ENCODE peak calls at places on chromosomes 2 and 18, in six cellular contexts. T is HepG2, E is H1, I is SK-N-SH, Y is K562, R is GM12878. C is an unnamed sample.

GRCh38 chr18:7931763-7932162 is 364.6 kb downstream of the PTPRM start:
- DNase-seq in T (peak; percentile 14), E (no peak), I (no peak), Y (no peak), R (no peak), C (no peak)

GRCh38 chr2:241354668-241355658 is 1.1 kb upstream of the FARP2 start:
- DNase-seq in T (peak; percentile 76), E (peak; percentile 70), I (peak; percentile 64), Y (peak; percentile 76), R (no peak), C (peak; percentile 76)

GRCh38 chr18:76405761-76406356 is 89.2 kb downstream of the ZNF516 start:
- DNase-seq in T (peak; percentile 34), E (peak; percentile 43), I (peak; percentile 63), Y (peak; percentile 44), R (no peak), C (no peak)

GRCh38 chr2:137942037-137942784 is 22.1 kb upstream of the HNMT start:
- DNase-seq in T (peak; percentile 90), E (no peak), I (no peak), Y (no peak), R (no peak), C (no peak)

GRCh38 chr2:118878531-118879149 is 31.2 kb upstream of the EN1 start:
- DNase-seq in T (no peak), E (no peak), I (no peak), Y (no peak), R (no peak), C (no peak)

GRCh38 chr2:151900261-151900660 is 72.0 kb upstream of the ARL5A start:
- DNase-seq in T (no peak), E (no peak), I (no peak), Y (no peak), R (no peak), C (no peak)

GRCh38 chr2:172677363-172677762 is 58.3 kb upstream of the RAPGEF4 start:
- DNase-seq in T (no peak), E (no peak), I (no peak), Y (no peak), R (no peak), C (no peak)

GRCh38 chr2:85413592-85414421 is 3.6 kb upstream of the CAPG start:
- DNase-seq in T (no peak), E (no peak), I (no peak), Y (peak; percentile 77), R (no peak), C (no peak)

GRCh38 chr18:25759111-25759510 is 331.3 kb downstream of the SS18 start:
- DNase-seq in T (no peak), E (no peak), I (no peak), Y (no peak), R (no peak), C (no peak)

GRCh38 chr2:96098900-96099590 is 17.3 kb downstream of the ADRA2B start:
- DNase-seq in T (no peak), E (no peak), I (no peak), Y (no peak), R (no peak), C (no peak)

GRCh38 chr2:25618676-25619075 is 54.7 kb downstream of the DTNB start:
- DNase-seq in T (peak; percentile 84), E (no peak), I (no peak), Y (no peak), R (no peak), C (no peak)

GRCh38 chr2:139609109-139609508 is 828.9 kb upstream of the NXPH2 start:
- DNase-seq in T (no peak), E (no peak), I (no peak), Y (no peak), R (no peak), C (no peak)

GRCh38 chr2:204010611-204011560 is 74.3 kb downstream of the ICOS start:
- DNase-seq in T (no peak), E (no peak), I (no peak), Y (no peak), R (no peak), C (no peak)

GRCh38 chr2:19070866-19071265 is 287.6 kb downstream of the OSR1 start:
- DNase-seq in T (no peak), E (no peak), I (no peak), Y (no peak), R (no peak), C (no peak)

GRCh38 chr2:86301711-86302202 is 35.7 kb downstream of the REEP1 start:
- DNase-seq in T (no peak), E (no peak), I (no peak), Y (no peak), R (no peak), C (no peak)

GRCh38 chr2:1588051-1588993 is 156.0 kb downstream of the PXDN start:
- DNase-seq in T (no peak), E (no peak), I (no peak), Y (no peak), R (no peak), C (no peak)

GRCh38 chr18:57359433-57359832 is 7.1 kb downstream of the ST8SIA3 start:
- DNase-seq in T (peak; percentile 34), E (no peak), I (no peak), Y (no peak), R (no peak), C (no peak)

GRCh38 chr2:160388464-160389263 is 104.9 kb downstream of the RBMS1 start:
- DNase-seq in T (no peak), E (no peak), I (no peak), Y (no peak), R (no peak), C (no peak)

GRCh38 chr18:32906506-32907214 is 133.8 kb upstream of the KLHL14 start:
- DNase-seq in T (no peak), E (no peak), I (no peak), Y (no peak), R (no peak), C (no peak)

GRCh38 chr18:46374850-46375249 is 270.7 kb downstream of the HAUS1 start:
- DNase-seq in T (no peak), E (no peak), I (peak; percentile 56), Y (peak; percentile 59), R (no peak), C (no peak)

GRCh38 chr2:96413067-96413722 is 77.6 kb downstream of the NCAPH start:
- DNase-seq in T (peak; percentile 46), E (no peak), I (no peak), Y (no peak), R (no peak), C (no peak)

GRCh38 chr2:237693281-237694039 is 66.1 kb downstream of the LRRFIP1 start:
- DNase-seq in T (peak; percentile 64), E (no peak), I (no peak), Y (peak; percentile 50), R (no peak), C (no peak)

GRCh38 chr2:85716346-85716880 is 22.3 kb downstream of the GNLY start:
- DNase-seq in T (no peak), E (no peak), I (no peak), Y (peak; percentile 18), R (no peak), C (no peak)

GRCh38 chr18:69358197-69358895 is 42.3 kb upstream of the DOK6 start:
- DNase-seq in T (peak; percentile 99), E (no peak), I (no peak), Y (no peak), R (no peak), C (no peak)

GRCh38 chr2:52844701-52845423 is 922.7 kb upstream of the CHAC2 start:
- DNase-seq in T (no peak), E (no peak), I (no peak), Y (no peak), R (no peak), C (no peak)

GRCh38 chr18:55189972-55190371 is 230.7 kb upstream of the CCDC68 start:
- DNase-seq in T (no peak), E (no peak), I (no peak), Y (peak; percentile 14), R (no peak), C (no peak)
- TF ChIP-seq GABPA in T (no peak), E (no peak), I (no peak), Y (no peak), R (no peak), C (no peak)

DNA sequence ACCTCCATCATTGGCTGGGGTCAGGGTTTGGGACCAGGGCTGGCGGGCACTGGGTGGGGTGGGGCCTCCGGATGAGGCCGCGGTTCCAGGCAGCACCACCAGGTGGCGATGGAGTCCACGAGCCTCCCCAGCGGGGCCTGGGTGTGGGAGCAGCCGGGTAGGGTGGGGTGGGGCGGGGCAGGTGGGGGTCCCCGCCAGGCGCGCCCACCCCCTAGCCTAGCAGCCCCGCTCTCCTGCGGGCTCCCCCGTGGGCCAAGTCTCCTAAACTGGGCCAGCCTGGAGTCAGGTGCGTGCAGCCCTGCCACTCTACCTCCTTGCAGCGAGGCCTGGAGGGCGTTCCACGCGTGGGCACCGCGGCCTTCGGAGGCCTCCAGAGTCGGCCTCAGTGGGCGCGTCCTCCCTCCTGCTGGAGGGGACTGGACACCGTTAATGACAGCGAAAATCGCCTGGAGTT is 187.5 kb downstream of the TWIST2 start:
- DNase-seq in T (no peak), E (no peak), I (peak; percentile 98), Y (peak; percentile 53), R (no peak), C (peak; percentile 29)
- TF ChIP-seq GABPA in T (no peak), E (no peak), I (no peak), Y (no peak), R (no peak), C (no peak)

DNA sequence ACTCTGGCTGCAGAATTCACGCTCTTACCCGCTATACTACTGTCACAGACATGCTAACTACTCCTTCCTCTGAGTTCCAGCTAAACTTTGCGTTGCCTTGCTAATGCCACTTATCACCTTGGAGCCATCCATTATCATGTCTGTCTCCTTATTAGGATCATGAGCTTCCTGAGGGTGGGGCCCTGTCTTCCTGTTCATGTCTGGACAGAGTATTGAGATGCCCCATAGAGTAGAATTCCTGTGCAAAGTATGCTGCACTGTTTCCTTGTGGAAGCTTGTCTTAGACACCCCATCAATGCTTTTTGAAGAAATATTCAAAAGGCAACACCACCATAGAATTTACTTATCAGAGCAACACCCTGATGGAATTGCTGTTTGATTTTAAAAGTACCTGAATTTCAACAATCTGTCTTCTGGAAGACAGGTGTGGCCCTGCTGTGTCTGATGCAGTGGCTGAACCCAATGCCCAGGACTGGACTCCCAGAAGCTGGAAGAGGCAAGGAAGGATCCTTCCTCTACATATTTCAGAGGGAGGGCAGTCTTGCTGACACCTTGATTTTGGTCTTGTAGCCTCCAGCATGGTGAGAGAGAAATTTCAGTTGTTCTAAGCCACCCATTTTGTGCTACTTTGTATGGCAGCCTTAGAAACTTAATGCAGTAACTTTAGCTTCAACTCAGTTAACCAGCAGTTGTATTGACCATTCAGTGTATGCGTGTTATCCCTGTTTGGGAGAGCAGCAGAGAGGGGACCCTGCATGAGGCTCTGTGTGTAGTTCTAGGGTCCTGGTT is 5.6 kb downstream of the LAMA3 start:
- DNase-seq in T (no peak), E (no peak), I (no peak), Y (no peak), R (no peak), C (no peak)
- TF ChIP-seq GABPA in T (no peak), E (no peak), I (no peak), Y (no peak), R (no peak), C (no peak)

DNA sequence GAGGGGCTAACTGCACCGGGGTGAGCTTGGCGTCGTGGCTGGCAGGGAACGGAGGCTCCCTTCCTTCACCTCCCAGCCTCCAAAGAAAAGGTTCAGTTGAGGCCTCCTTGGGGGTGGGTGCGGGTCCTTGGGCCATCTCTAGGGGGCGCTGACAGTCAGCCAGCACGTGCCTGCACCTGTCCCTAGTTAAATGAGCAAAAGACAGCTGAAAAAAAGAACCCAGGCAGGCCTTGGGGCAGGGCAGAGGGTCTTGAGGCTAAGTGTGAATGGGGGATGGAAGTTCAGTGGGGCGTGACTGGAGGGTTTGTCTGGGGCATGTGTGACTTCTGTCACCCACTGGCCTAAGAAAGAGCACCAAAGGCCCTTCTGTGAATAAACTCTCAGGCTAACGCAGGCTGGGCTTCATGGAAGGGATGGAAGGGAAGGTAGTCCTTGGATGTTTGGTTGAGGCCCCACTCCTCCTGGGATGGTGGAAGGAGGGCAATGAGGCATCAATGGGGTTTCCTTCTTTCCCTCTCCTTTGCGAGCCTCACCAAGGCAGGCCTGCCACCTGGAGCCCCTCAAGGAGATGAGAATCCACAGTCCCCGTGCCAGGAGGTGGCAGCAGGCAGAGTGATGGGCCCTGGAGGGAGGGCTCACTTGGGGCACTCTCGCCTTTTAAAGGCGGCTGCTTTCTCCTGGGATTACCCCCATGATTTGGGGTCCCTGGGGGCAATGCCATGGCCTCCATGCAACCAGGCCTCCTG is 56.2 kb downstream of the ZFP36L2 start:
- DNase-seq in T (no peak), E (no peak), I (peak; percentile 69), Y (peak; percentile 81), R (no peak), C (no peak)
- TF ChIP-seq GABPA in T (peak; percentile 6), E (no peak), I (no peak), Y (no peak), R (no peak), C (no peak)

C was measured in HL-60.